ENCODE peak calls at places on chromosomes 3 and 15, in four cellular contexts. L is suprapubic skin, B is HCT116, K is endothelial cell of umbilical vein. O is an unnamed sample.

GRCh38 chr15:84400017-84400740 is 164.6 kb downstream of the GOLGA6L4 start:
- DNase-seq in L (peak; percentile 53), B (no peak), K (no peak), O (no peak)

GRCh38 chr3:71495708-71496472 is 87.6 kb downstream of the FOXP1 start:
- DNase-seq in L (no peak), B (no peak), K (no peak), O (peak; percentile 0)

GRCh38 chr15:88605507-88606436 is 15.4 kb upstream of the AEN start:
- DNase-seq in L (no peak), B (no peak), K (peak; percentile 19), O (no peak)

GRCh38 chr15:68431037-68431791 is 749 bp downstream of the ITGA11 start:
- DNase-seq in L (no peak), B (no peak), K (no peak), O (no peak)

GRCh38 chr3:104176706-104177105 is 1190.0 kb upstream of the ALCAM start:
- DNase-seq in L (no peak), B (no peak), K (no peak), O (no peak)

GRCh38 chr15:99925661-99926461 is 192.6 kb upstream of the LYSMD4 start:
- DNase-seq in L (no peak), B (peak; percentile 35), K (peak; percentile 16), O (no peak)

GRCh38 chr15:57861039-57861638 is 154.6 kb downstream of the POLR2M start:
- DNase-seq in L (no peak), B (peak; percentile 60), K (peak; percentile 84), O (peak; percentile 44)

GRCh38 chr3:193903257-193903807 is 232.6 kb upstream of the HES1 start:
- DNase-seq in L (no peak), B (no peak), K (no peak), O (no peak)

GRCh38 chr15:68730491-68731317 is 90.0 kb downstream of the ANP32A start:
- DNase-seq in L (no peak), B (peak; percentile 52), K (peak; percentile 76), O (peak; percentile 24)

GRCh38 chr3:47433796-47434195 is 41.9 kb downstream of the SCAP start:
- DNase-seq in L (no peak), B (no peak), K (no peak), O (no peak)

GRCh38 chr3:72413228-72413627 is 435.0 kb downstream of the SHQ1 start:
- DNase-seq in L (no peak), B (no peak), K (peak; percentile 83), O (no peak)

GRCh38 chr3:42264399-42265058 is 1.5 kb downstream of the CCK start:
- DNase-seq in L (peak; percentile 81), B (no peak), K (no peak), O (peak; percentile 44)

GRCh38 chr3:15164356-15164755 is 41.7 kb upstream of the CAPN7 start:
- DNase-seq in L (no peak), B (no peak), K (no peak), O (no peak)

GRCh38 chr3:180601688-180602666 is at the start of gene TTC14:
- DNase-seq in L (peak; percentile 94), B (peak; percentile 94), K (peak; percentile 94), O (peak; percentile 84)

GRCh38 chr3:159625594-159625993 is 363.0 kb upstream of the IL12A start:
- DNase-seq in L (no peak), B (no peak), K (no peak), O (no peak)

GRCh38 chr3:182605882-182606611 is 187.3 kb upstream of the ATP11B start:
- DNase-seq in L (no peak), B (no peak), K (no peak), O (no peak)

GRCh38 chr3:18586076-18586475 is 160.9 kb upstream of the SATB1 start:
- DNase-seq in L (no peak), B (no peak), K (no peak), O (no peak)

GRCh38 chr3:126446791-126447190 is 28.9 kb downstream of the ZXDC start:
- DNase-seq in L (no peak), B (no peak), K (no peak), O (no peak)

GRCh38 chr15:68025860-68026424 is 28.2 kb upstream of the PIAS1 start:
- DNase-seq in L (no peak), B (no peak), K (no peak), O (no peak)

GRCh38 chr15:40569139-40569953 is at the start of gene RPUSD2:
- DNase-seq in L (peak; percentile 97), B (peak; percentile 84), K (peak; percentile 92), O (peak; percentile 44)

GRCh38 chr15:35777016-35777415 is 231.1 kb upstream of the DPH6 start:
- DNase-seq in L (no peak), B (no peak), K (no peak), O (no peak)

GRCh38 chr3:194142156-194142910 is 6.4 kb downstream of the HES1 start:
- DNase-seq in L (peak; percentile 82), B (no peak), K (peak; percentile 92), O (no peak)

GRCh38 chr3:52893723-52894122 is 3.6 kb downstream of the STIMATE start:
- DNase-seq in L (no peak), B (no peak), K (no peak), O (no peak)

GRCh38 chr3:60294181-60294580 is 957.1 kb downstream of the FHIT start:
- DNase-seq in L (no peak), B (no peak), K (no peak), O (no peak)

GRCh38 chr3:48504051-48504946 is at the start of gene SHISA5:
- DNase-seq in L (peak; percentile 92), B (no peak), K (peak; percentile 91), O (no peak)

GRCh38 chr3:177703788-177704187 is 506.5 kb upstream of the TBL1XR1 start:
- DNase-seq in L (no peak), B (no peak), K (peak; percentile 15), O (no peak)

GRCh38 chr3:40615110-40615915 is 90.6 kb downstream of the ZNF621 start:
- DNase-seq in L (no peak), B (no peak), K (no peak), O (no peak)

GRCh38 chr15:94119923-94120775 is 111.2 kb upstream of the MCTP2 start:
- DNase-seq in L (no peak), B (peak; percentile 82), K (peak; percentile 65), O (peak; percentile 75)

GRCh38 chr3:40741729-40742128 is 217.0 kb downstream of the ZNF621 start:
- DNase-seq in L (no peak), B (no peak), K (peak; percentile 26), O (no peak)

GRCh38 chr15:80996247-80996646 is 4.5 kb upstream of the TLNRD1 start:
- DNase-seq in L (no peak), B (no peak), K (no peak), O (no peak)

GRCh38 chr3:12194209-12194608 is 35.5 kb upstream of the TIMP4 start:
- DNase-seq in L (no peak), B (peak; percentile 36), K (peak; percentile 34), O (no peak)

GRCh38 chr3:186930143-186930638 is at the start of gene ST6GAL1:
- DNase-seq in L (no peak), B (peak; percentile 29), K (peak; percentile 93), O (no peak)

GRCh38 chr3:14775011-14775410 is 43.8 kb upstream of the FGD5 start:
- DNase-seq in L (peak; percentile 35), B (no peak), K (no peak), O (no peak)

GRCh38 chr15:34588046-34588674 is 4.7 kb upstream of the GOLGA8B start:
- DNase-seq in L (no peak), B (peak; percentile 77), K (peak; percentile 74), O (no peak)

GRCh38 chr15:69075467-69075866 is 61.0 kb downstream of the NOX5 start:
- DNase-seq in L (no peak), B (no peak), K (no peak), O (peak; percentile 88)

GRCh38 chr3:122502139-122502538 is 12.6 kb downstream of the KPNA1 start:
- DNase-seq in L (no peak), B (no peak), K (no peak), O (no peak)

GRCh38 chr3:122493296-122493695 is 21.4 kb downstream of the KPNA1 start:
- DNase-seq in L (no peak), B (no peak), K (no peak), O (peak; percentile 84)

GRCh38 chr3:122496529-122496928 is 18.2 kb downstream of the KPNA1 start:
- DNase-seq in L (no peak), B (no peak), K (no peak), O (no peak)

GRCh38 chr3:122498152-122498551 is 16.6 kb downstream of the KPNA1 start:
- DNase-seq in L (no peak), B (no peak), K (no peak), O (no peak)

GRCh38 chr3:122497425-122497824 is 17.3 kb downstream of the KPNA1 start:
- DNase-seq in L (no peak), B (peak; percentile 45), K (no peak), O (no peak)
- TF ChIP-seq POLR2AphosphoS5 in L (no peak), B (no peak), K (no peak), O (no peak)

GRCh38 chr3:156749244-156749643 is 74.9 kb downstream of the TIPARP start:
- DNase-seq in L (no peak), B (no peak), K (no peak), O (no peak)

GRCh38 chr3:156750874-156751245 is 75.3 kb upstream of the LEKR1 start:
- DNase-seq in L (no peak), B (no peak), K (no peak), O (no peak)

GRCh38 chr3:156750191-156750873 is 75.8 kb upstream of the LEKR1 start:
- DNase-seq in L (no peak), B (no peak), K (no peak), O (no peak)

GRCh38 chr3:156747046-156747445 is 72.7 kb downstream of the TIPARP start:
- DNase-seq in L (no peak), B (no peak), K (no peak), O (no peak)

GRCh38 chr3:156751461-156752025 is 74.6 kb upstream of the LEKR1 start:
- DNase-seq in L (peak; percentile 85), B (no peak), K (peak; percentile 18), O (peak; percentile 94)
- TF ChIP-seq POLR2AphosphoS5 in L (no peak), B (no peak), K (no peak), O (peak; percentile 44)

DNA sequence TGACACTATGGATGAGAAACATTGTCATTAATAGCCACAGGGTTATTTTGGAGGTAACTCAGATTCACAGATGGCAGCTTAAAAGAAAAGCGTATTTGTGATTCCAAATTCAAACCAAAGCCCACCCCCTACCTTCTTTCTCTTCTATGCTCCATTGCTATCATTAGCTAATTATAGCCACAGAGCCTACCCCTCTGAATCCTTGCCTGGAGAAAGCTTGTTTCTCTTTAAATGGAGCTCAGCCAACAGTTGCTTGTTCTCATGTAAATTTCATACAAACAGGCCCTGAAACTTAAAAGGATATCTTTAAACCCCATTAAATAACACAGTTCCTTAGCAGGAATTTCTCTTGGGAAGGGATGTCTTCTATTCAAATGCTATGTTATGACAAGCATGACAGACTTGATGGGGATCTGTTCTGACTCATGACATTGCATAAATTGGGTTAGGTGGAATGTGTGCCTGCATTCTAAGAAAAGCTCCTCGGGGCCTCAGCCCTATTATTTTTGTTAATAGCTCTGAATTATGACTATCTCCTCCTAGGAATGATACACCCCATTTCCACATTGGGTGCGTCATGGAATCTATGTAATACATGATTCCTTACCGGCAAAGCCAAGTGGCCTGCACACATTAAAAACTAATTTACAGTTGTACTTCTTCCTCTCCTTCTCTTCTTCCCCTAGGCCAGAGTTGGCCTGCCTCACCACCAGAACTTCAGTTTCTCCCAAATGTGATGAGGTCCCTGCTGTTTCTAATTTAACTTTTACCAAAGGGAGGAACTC is 265.7 kb downstream of the TAFA4 start:
- DNase-seq in L (no peak), B (no peak), K (no peak), O (no peak)
- TF ChIP-seq POLR2AphosphoS5 in L (no peak), B (no peak), K (no peak), O (no peak)

GRCh38 chr3:4759689-4760312 is 219.4 kb upstream of the BHLHE40 start:
- DNase-seq in L (no peak), B (no peak), K (no peak), O (no peak)
- TF ChIP-seq POLR2AphosphoS5 in L (no peak), B (no peak), K (no peak), O (no peak)

O was measured in SK-N-MC.